ENCODE peak calls at places on chromosome 10, in seven cellular contexts. P, U, K, Z, J, E and T are unnamed samples.

GRCh38 chr10:89078729-89079672 is 88.4 kb downstream of the FAS start:
- DNase-seq in P (no peak), U (no peak), K (no peak), Z (no peak), J (no peak), E (no peak), T (no peak)

GRCh38 chr10:22631646-22632278 is 82.6 kb downstream of the PIP4K2A start:
- DNase-seq in P (no peak), U (no peak), K (no peak), Z (no peak), J (no peak), E (no peak), T (no peak)

GRCh38 chr10:24722676-24723385 is 856 bp downstream of the ARHGAP21 start:
- DNase-seq in P (no peak), U (peak; percentile 66), K (peak; percentile 32), Z (no peak), J (peak; percentile 74), E (peak; percentile 41), T (peak; percentile 91)

GRCh38 chr10:66538352-66538751 is 387.5 kb upstream of the LRRTM3 start:
- DNase-seq in P (no peak), U (no peak), K (no peak), Z (no peak), J (no peak), E (no peak), T (no peak)

GRCh38 chr10:3785849-3786290 is 861 bp upstream of the KLF6 start:
- DNase-seq in P (no peak), U (no peak), K (no peak), Z (no peak), J (no peak), E (no peak), T (no peak)

GRCh38 chr10:118407026-118407425 is 64.9 kb upstream of the FAM204A start:
- DNase-seq in P (no peak), U (no peak), K (no peak), Z (no peak), J (no peak), E (no peak), T (no peak)

GRCh38 chr10:90087197-90088007 is 386.0 kb downstream of the KIF20B start:
- DNase-seq in P (no peak), U (no peak), K (no peak), Z (no peak), J (peak; percentile 38), E (peak; percentile 60), T (no peak)

GRCh38 chr10:72455889-72456588 is 101.3 kb upstream of the DNAJB12 start:
- DNase-seq in P (no peak), U (no peak), K (no peak), Z (no peak), J (no peak), E (no peak), T (no peak)

GRCh38 chr10:114821915-114822770 is 563 bp downstream of the FHIP2A start:
- DNase-seq in P (no peak), U (peak; percentile 45), K (peak; percentile 48), Z (no peak), J (peak; percentile 65), E (peak; percentile 50), T (no peak)

GRCh38 chr10:122388287-122388997 is 13.9 kb downstream of the PLEKHA1 start:
- DNase-seq in P (no peak), U (no peak), K (no peak), Z (no peak), J (no peak), E (no peak), T (no peak)

GRCh38 chr10:129788211-129788610 is 175.9 kb downstream of the EBF3 start:
- DNase-seq in P (no peak), U (no peak), K (no peak), Z (no peak), J (no peak), E (no peak), T (no peak)

GRCh38 chr10:19785366-19785765 is 30.9 kb upstream of the PLXDC2 start:
- DNase-seq in P (no peak), U (no peak), K (no peak), Z (no peak), J (no peak), E (no peak), T (no peak)

GRCh38 chr10:11870900-11871407 is 47.8 kb downstream of the PROSER2 start:
- DNase-seq in P (no peak), U (no peak), K (no peak), Z (no peak), J (no peak), E (no peak), T (no peak)

GRCh38 chr10:71266147-71266917 is 52.7 kb upstream of the SLC29A3 start:
- DNase-seq in P (peak; percentile 79), U (no peak), K (no peak), Z (no peak), J (no peak), E (peak; percentile 65), T (peak; percentile 59)

GRCh38 chr10:126021833-126022500 is 125.6 kb downstream of the FANK1 start:
- DNase-seq in P (no peak), U (no peak), K (no peak), Z (no peak), J (no peak), E (no peak), T (no peak)

GRCh38 chr10:132520147-132520811 is 17.3 kb upstream of the INPP5A start:
- DNase-seq in P (peak; percentile 74), U (peak; percentile 43), K (no peak), Z (no peak), J (no peak), E (peak; percentile 0), T (peak; percentile 63)

GRCh38 chr10:98062424-98062823 is 32.0 kb upstream of the CRTAC1 start:
- DNase-seq in P (no peak), U (no peak), K (no peak), Z (no peak), J (no peak), E (no peak), T (no peak)

GRCh38 chr10:52469970-52470705 is 156.1 kb downstream of the DKK1 start:
- DNase-seq in P (no peak), U (no peak), K (no peak), Z (no peak), J (no peak), E (no peak), T (no peak)

GRCh38 chr10:130463104-130463875 is 327.1 kb downstream of the GLRX3 start:
- DNase-seq in P (no peak), U (no peak), K (no peak), Z (no peak), J (no peak), E (no peak), T (no peak)

GRCh38 chr10:99983280-99983988 is 26.3 kb downstream of the DNMBP start:
- DNase-seq in P (no peak), U (no peak), K (no peak), Z (no peak), J (peak; percentile 42), E (peak; percentile 73), T (no peak)

GRCh38 chr10:122828716-122829255 is 16.9 kb downstream of the CUZD1 start:
- DNase-seq in P (no peak), U (no peak), K (no peak), Z (no peak), J (no peak), E (no peak), T (no peak)

GRCh38 chr10:73781879-73782748 is at the start of gene CHCHD1:
- DNase-seq in P (peak; percentile 39), U (peak; percentile 95), K (peak; percentile 86), Z (peak; percentile 82), J (peak; percentile 90), E (peak; percentile 90), T (peak; percentile 98)

GRCh38 chr10:69504576-69505250 is 53.4 kb downstream of the TSPAN15 start:
- DNase-seq in P (no peak), U (peak; percentile 38), K (no peak), Z (no peak), J (no peak), E (no peak), T (no peak)

GRCh38 chr10:77179015-77179695 is 458.5 kb downstream of the KCNMA1 start:
- DNase-seq in P (peak; percentile 75), U (no peak), K (no peak), Z (no peak), J (no peak), E (peak; percentile 79), T (no peak)

GRCh38 chr10:122460891-122461293 is 461 bp upstream of the HTRA1 start:
- DNase-seq in P (no peak), U (no peak), K (no peak), Z (no peak), J (no peak), E (no peak), T (no peak)

GRCh38 chr10:99612167-99612831 is 7.9 kb downstream of the SLC25A28 start:
- DNase-seq in P (peak; percentile 23), U (no peak), K (no peak), Z (no peak), J (no peak), E (peak; percentile 41), T (no peak)

GRCh38 chr10:124318811-124319210 is 99.9 kb downstream of the OAT start:
- DNase-seq in P (no peak), U (no peak), K (no peak), Z (no peak), J (no peak), E (no peak), T (no peak)